ENCODE peak calls at places on chromosome 21, in eight cellular contexts. J is AG09319; M is fibroblast of villous mesenchyme; P is fibroblast of the aortic adventitia; T is stimulated activated CD4-positive, alpha-beta T cell treated with anti-CD3 and anti-CD28 coated beads, Interleukin-15, amount 100 ng/mL, for 1 hour; N is fibroblast of lung; B is right cardiac atrium; E is AG08395. A is an unnamed sample.

GRCh38 chr21:35921471-35921870 is 138.9 kb downstream of the SETD4 start:
- DNase-seq in E (no peak), P (no peak), M (no peak), B (no peak), J (no peak), T (no peak), N (no peak), A (no peak)

GRCh38 chr21:46118871-46119564 is 21.1 kb downstream of the COL6A2 start:
- DNase-seq in M (no peak), T (no peak), N (no peak), J (no peak), E (no peak), B (peak; percentile 36), P (no peak), A (no peak)

GRCh38 chr21:32114434-32115063 is 164.3 kb downstream of the MIS18A start:
- DNase-seq in E (peak; percentile 47), T (no peak), B (no peak), N (no peak), J (peak; percentile 8), P (no peak), M (no peak), A (no peak)

GRCh38 chr21:43279578-43279894 is 110.7 kb downstream of the CRYAA start:
- DNase-seq in E (no peak), P (no peak), B (peak; percentile 41), T (no peak), J (no peak), M (no peak), N (no peak), A (no peak)

GRCh38 chr21:27423906-27424595 is 457.2 kb upstream of the ADAMTS5 start:
- DNase-seq in E (no peak), T (no peak), B (no peak), M (peak; percentile 85), J (no peak), P (peak; percentile 96), N (peak; percentile 75), A (peak; percentile 67)

GRCh38 chr21:32771134-32771523 is 426 bp downstream of the PAXBP1 start:
- DNase-seq in P (peak; percentile 58), J (no peak), N (peak; percentile 60), M (peak; percentile 68), E (peak; percentile 53), T (no peak), B (peak; percentile 81), A (peak; percentile 46)

GRCh38 chr21:42833859-42834729 is 45.2 kb downstream of the WDR4 start:
- DNase-seq in P (no peak), T (no peak), B (no peak), E (no peak), J (no peak), M (no peak), N (no peak), A (no peak)

GRCh38 chr21:16082038-16082816 is 352.4 kb downstream of the USP25 start:
- DNase-seq in E (peak; percentile 20), P (peak; percentile 60), M (peak; percentile 42), J (no peak), B (no peak), T (no peak), N (no peak), A (no peak)

GRCh38 chr21:39314155-39315027 is 959 bp upstream of the BRWD1 start:
- DNase-seq in M (peak; percentile 70), N (peak; percentile 78), T (peak; percentile 19), B (peak; percentile 81), P (peak; percentile 78), J (no peak), E (peak; percentile 39), A (peak; percentile 73)

GRCh38 chr21:45288441-45288841 is 746 bp upstream of the POFUT2 start:
- DNase-seq in E (no peak), B (no peak), N (no peak), T (no peak), J (no peak), P (no peak), M (no peak), A (no peak)

GRCh38 chr21:34801519-34802132 is 132.8 kb downstream of the CLIC6 start:
- DNase-seq in M (peak; percentile 59), T (no peak), J (no peak), E (no peak), P (no peak), N (no peak), B (no peak), A (no peak)

GRCh38 chr21:38454161-38454560 is 44.1 kb downstream of the ERG start:
- DNase-seq in M (no peak), N (no peak), E (no peak), P (no peak), B (no peak), T (no peak), J (no peak), A (no peak)

GRCh38 chr21:46542588-46543092 is 62.2 kb downstream of the S100B start:
- DNase-seq in N (no peak), B (no peak), E (no peak), M (no peak), T (no peak), P (no peak), J (no peak), A (no peak)

GRCh38 chr21:36700961-36701911 is 2.3 kb downstream of the SIM2 start:
- DNase-seq in E (no peak), P (no peak), T (no peak), M (no peak), B (no peak), J (no peak), N (no peak), A (no peak)

GRCh38 chr21:45531393-45532215 is 10.6 kb downstream of the SLC19A1 start:
- DNase-seq in B (peak; percentile 57), J (no peak), P (no peak), T (no peak), N (no peak), E (no peak), M (no peak), A (no peak)

GRCh38 chr21:27380303-27380702 is 413.4 kb upstream of the ADAMTS5 start:
- DNase-seq in P (peak; percentile 75), J (peak; percentile 22), E (no peak), M (no peak), B (no peak), T (no peak), N (no peak), A (no peak)

GRCh38 chr21:38440746-38441145 is 57.5 kb downstream of the ERG start:
- DNase-seq in E (peak; percentile 89), P (peak; percentile 94), M (peak; percentile 71), B (no peak), T (no peak), J (no peak), N (peak; percentile 97), A (peak; percentile 95)

GRCh38 chr21:29218749-29219148 is 80.0 kb upstream of the BACH1 start:
- DNase-seq in M (no peak), N (no peak), J (no peak), P (no peak), T (no peak), E (no peak), B (no peak), A (no peak)

GRCh38 chr21:37799193-37800121 is 116.8 kb downstream of the KCNJ6 start:
- DNase-seq in B (no peak), T (no peak), J (no peak), N (no peak), M (peak; percentile 64), E (no peak), P (no peak), A (no peak)

GRCh38 chr21:46431884-46432488 is 26.7 kb upstream of the DIP2A start:
- DNase-seq in N (no peak), E (no peak), P (no peak), M (no peak), B (no peak), T (no peak), J (no peak), A (no peak)

GRCh38 chr21:45767071-45768006 is 123.8 kb downstream of the PCBP3 start:
- DNase-seq in N (peak; percentile 54), T (no peak), J (no peak), P (peak; percentile 28), M (no peak), E (no peak), B (no peak), A (peak; percentile 41)

GRCh38 chr21:46639489-46640386 is 4.3 kb downstream of the PRMT2 start:
- DNase-seq in E (peak; percentile 31), T (no peak), P (peak; percentile 58), N (peak; percentile 10), M (peak; percentile 34), B (no peak), J (no peak), A (no peak)

GRCh38 chr21:29645666-29646553 is 293.9 kb downstream of the GRIK1 start:
- DNase-seq in P (peak; percentile 9), M (peak; percentile 6), T (no peak), B (no peak), J (no peak), N (peak; percentile 40), E (no peak), A (peak; percentile 42)

GRCh38 chr21:40049031-40049958 is 182.1 kb downstream of the PCP4 start:
- DNase-seq in B (no peak), P (no peak), E (peak; percentile 47), T (no peak), N (peak; percentile 84), M (no peak), J (no peak), A (peak; percentile 79)

GRCh38 chr21:42568834-42569731 is 55.4 kb downstream of the SLC37A1 start:
- DNase-seq in B (no peak), N (no peak), E (no peak), P (no peak), M (no peak), J (no peak), T (no peak), A (no peak)